ENCODE peak calls at places on chromosome 17, in nine cellular contexts. Q, Z, T, I, H, P, A, Y and C are unnamed samples.

GRCh38 chr17:43970366-43970765 is 16.6 kb upstream of the PYY start:
- ATAC-seq in P (no peak), H (no peak), Y (no peak), I (no peak), A (no peak), Z (no peak), T (no peak), Q (no peak), C (no peak)

GRCh38 chr17:38564254-38564605 is 41.5 kb downstream of the SRCIN1 start:
- ATAC-seq in Y (no peak), Z (no peak), A (no peak), T (no peak), I (no peak), H (no peak), Q (no peak), P (no peak), C (no peak)

GRCh38 chr17:74566132-74566753 is 1.1 kb downstream of the CD300H start:
- ATAC-seq in T (no peak), H (no peak), Z (no peak), P (no peak), I (peak; percentile 15), Y (peak; percentile 49), A (peak; percentile 19), Q (peak; percentile 94), C (no peak)

GRCh38 chr17:64146418-64147109 is 16.6 kb upstream of the ERN1 start:
- ATAC-seq in P (peak; percentile 7), Q (peak; percentile 68), Y (peak; percentile 3), I (peak; percentile 11), T (peak; percentile 7), Z (peak; percentile 22), A (peak; percentile 53), H (peak; percentile 61), C (peak; percentile 21)

GRCh38 chr17:47823519-47823918 is 1.9 kb upstream of the OSBPL7 start:
- ATAC-seq in T (no peak), H (no peak), Y (no peak), A (no peak), Q (no peak), P (no peak), I (no peak), Z (no peak), C (no peak)

GRCh38 chr17:41692722-41693521 is 4.2 kb downstream of the EIF1 start:
- ATAC-seq in P (no peak), T (no peak), A (no peak), Z (no peak), H (no peak), Y (no peak), Q (no peak), I (no peak), C (no peak)

GRCh38 chr17:1216209-1216937 is 36.6 kb upstream of the ABR start:
- ATAC-seq in P (no peak), H (no peak), Y (no peak), Z (no peak), I (no peak), Q (no peak), T (no peak), A (no peak), C (no peak)

GRCh38 chr17:57553525-57553924 is 191.6 kb downstream of the CCDC182 start:
- ATAC-seq in A (peak; percentile 11), P (peak; percentile 43), Y (no peak), T (no peak), H (no peak), Q (peak; percentile 90), I (no peak), Z (no peak), C (no peak)

GRCh38 chr17:45353047-45353446 is 36.2 kb upstream of the MAP3K14 start:
- ATAC-seq in Q (peak; percentile 60), A (peak; percentile 47), Y (no peak), I (no peak), T (peak; percentile 99), P (no peak), Z (no peak), H (no peak), C (peak; percentile 34)